ENCODE peak calls at places on chromosomes 3 and 15, in six cellular contexts. One of them, this sample, is unnamed.

GRCh38 chr3:96966181-96966929 is 152.0 kb downstream of the EPHA6 start:
- DNase-seq in tibial nerve: no peak
- DNase-seq in colonic mucosa: no peak
- DNase-seq in fibroblast of lung: peak; percentile 6
- DNase-seq in PC-9: no peak
- DNase-seq in K562: no peak
- DNase-seq in this sample: no peak

GRCh38 chr15:74343127-74343796 is 24.2 kb downstream of the CYP11A1 start:
- DNase-seq in fibroblast of lung: no peak
- DNase-seq in PC-9: no peak
- DNase-seq in tibial nerve: no peak
- DNase-seq in colonic mucosa: no peak
- DNase-seq in K562: no peak
- DNase-seq in this sample: peak; percentile 47

GRCh38 chr15:93111451-93111850 is 22.4 kb upstream of the RGMA start:
- DNase-seq in PC-9: peak; percentile 72
- DNase-seq in colonic mucosa: no peak
- DNase-seq in K562: no peak
- DNase-seq in fibroblast of lung: no peak
- DNase-seq in tibial nerve: no peak
- DNase-seq in this sample: no peak

GRCh38 chr3:194713299-194714121 is 27.8 kb downstream of the FAM43A start:
- DNase-seq in PC-9: no peak
- DNase-seq in tibial nerve: no peak
- DNase-seq in fibroblast of lung: no peak
- DNase-seq in K562: no peak
- DNase-seq in colonic mucosa: no peak
- DNase-seq in this sample: no peak

GRCh38 chr3:188351648-188352047 is 197.7 kb downstream of the LPP start:
- DNase-seq in tibial nerve: no peak
- DNase-seq in fibroblast of lung: no peak
- DNase-seq in colonic mucosa: no peak
- DNase-seq in PC-9: no peak
- DNase-seq in K562: no peak
- DNase-seq in this sample: no peak

GRCh38 chr15:88714782-88715372 is 76.1 kb downstream of the ISG20 start:
- DNase-seq in K562: no peak
- DNase-seq in colonic mucosa: no peak
- DNase-seq in PC-9: no peak
- DNase-seq in fibroblast of lung: no peak
- DNase-seq in tibial nerve: peak; percentile 41
- DNase-seq in this sample: no peak

GRCh38 chr15:42736178-42736792 is 643 bp downstream of the CDAN1 start:
- DNase-seq in colonic mucosa: no peak
- DNase-seq in K562: peak; percentile 24
- DNase-seq in PC-9: no peak
- DNase-seq in fibroblast of lung: peak; percentile 7
- DNase-seq in tibial nerve: no peak
- DNase-seq in this sample: peak; percentile 87

GRCh38 chr15:48861813-48862431 is 16.0 kb upstream of the EID1 start:
- DNase-seq in K562: peak; percentile 76
- DNase-seq in fibroblast of lung: peak; percentile 67
- DNase-seq in colonic mucosa: peak; percentile 40
- DNase-seq in tibial nerve: no peak
- DNase-seq in PC-9: no peak
- DNase-seq in this sample: no peak

GRCh38 chr3:132984181-132984580 is 54.0 kb upstream of the TMEM108 start:
- DNase-seq in PC-9: no peak
- DNase-seq in fibroblast of lung: no peak
- DNase-seq in colonic mucosa: no peak
- DNase-seq in K562: no peak
- DNase-seq in tibial nerve: no peak
- DNase-seq in this sample: peak; percentile 66

GRCh38 chr3:97971679-97972567 is at the start of gene RIOX2:
- DNase-seq in fibroblast of lung: peak; percentile 72
- DNase-seq in PC-9: peak; percentile 99
- DNase-seq in K562: peak; percentile 76
- DNase-seq in tibial nerve: peak; percentile 35
- DNase-seq in colonic mucosa: peak; percentile 80
- DNase-seq in this sample: peak; percentile 94

GRCh38 chr3:187027531-187027936 is 97.2 kb downstream of the ST6GAL1 start:
- DNase-seq in fibroblast of lung: no peak
- DNase-seq in PC-9: no peak
- DNase-seq in tibial nerve: no peak
- DNase-seq in K562: no peak
- DNase-seq in colonic mucosa: peak; percentile 19
- DNase-seq in this sample: no peak

GRCh38 chr15:72758195-72758594 is 25.4 kb downstream of the ADPGK start:
- DNase-seq in colonic mucosa: no peak
- DNase-seq in fibroblast of lung: peak; percentile 98
- DNase-seq in PC-9: no peak
- DNase-seq in K562: no peak
- DNase-seq in tibial nerve: no peak
- DNase-seq in this sample: peak; percentile 93

GRCh38 chr3:3740061-3740460 is 59.2 kb upstream of the LRRN1 start:
- DNase-seq in PC-9: no peak
- DNase-seq in colonic mucosa: no peak
- DNase-seq in tibial nerve: no peak
- DNase-seq in K562: no peak
- DNase-seq in fibroblast of lung: no peak
- DNase-seq in this sample: no peak

GRCh38 chr15:72319360-72319984 is 485 bp downstream of the CELF6 start:
- DNase-seq in K562: peak; percentile 83
- DNase-seq in fibroblast of lung: peak; percentile 55
- DNase-seq in colonic mucosa: peak; percentile 60
- DNase-seq in PC-9: no peak
- DNase-seq in tibial nerve: no peak
- DNase-seq in this sample: peak; percentile 95

GRCh38 chr3:49421890-49422378 is 339 bp downstream of the AMT start:
- DNase-seq in PC-9: no peak
- DNase-seq in colonic mucosa: no peak
- DNase-seq in K562: no peak
- DNase-seq in fibroblast of lung: no peak
- DNase-seq in tibial nerve: no peak
- DNase-seq in this sample: no peak

GRCh38 chr3:155957412-155957880 is 87.0 kb downstream of the GMPS start:
- DNase-seq in K562: no peak
- DNase-seq in fibroblast of lung: no peak
- DNase-seq in tibial nerve: no peak
- DNase-seq in PC-9: no peak
- DNase-seq in colonic mucosa: no peak
- DNase-seq in this sample: no peak

GRCh38 chr3:127702151-127702578 is 29.4 kb downstream of the ABTB1 start:
- DNase-seq in K562: peak; percentile 66
- DNase-seq in colonic mucosa: no peak
- DNase-seq in fibroblast of lung: no peak
- DNase-seq in PC-9: no peak
- DNase-seq in tibial nerve: no peak
- DNase-seq in this sample: no peak
- H3K4me1 ChIP-seq in K562: peaks cover 33% of the 10 kb centered on the region
- H3K4me1 ChIP-seq in colonic mucosa: no peaks in the 10 kb centered on the region
- H3K4me1 ChIP-seq in fibroblast of lung: peaks cover 26% of the 10 kb centered on the region
- H3K4me1 ChIP-seq in PC-9: no peaks in the 10 kb centered on the region
- H3K4me1 ChIP-seq in tibial nerve: peaks cover 22% of the 10 kb centered on the region
- H3K4me1 ChIP-seq in this sample: peaks cover 19% of the 10 kb centered on the region

DNA sequence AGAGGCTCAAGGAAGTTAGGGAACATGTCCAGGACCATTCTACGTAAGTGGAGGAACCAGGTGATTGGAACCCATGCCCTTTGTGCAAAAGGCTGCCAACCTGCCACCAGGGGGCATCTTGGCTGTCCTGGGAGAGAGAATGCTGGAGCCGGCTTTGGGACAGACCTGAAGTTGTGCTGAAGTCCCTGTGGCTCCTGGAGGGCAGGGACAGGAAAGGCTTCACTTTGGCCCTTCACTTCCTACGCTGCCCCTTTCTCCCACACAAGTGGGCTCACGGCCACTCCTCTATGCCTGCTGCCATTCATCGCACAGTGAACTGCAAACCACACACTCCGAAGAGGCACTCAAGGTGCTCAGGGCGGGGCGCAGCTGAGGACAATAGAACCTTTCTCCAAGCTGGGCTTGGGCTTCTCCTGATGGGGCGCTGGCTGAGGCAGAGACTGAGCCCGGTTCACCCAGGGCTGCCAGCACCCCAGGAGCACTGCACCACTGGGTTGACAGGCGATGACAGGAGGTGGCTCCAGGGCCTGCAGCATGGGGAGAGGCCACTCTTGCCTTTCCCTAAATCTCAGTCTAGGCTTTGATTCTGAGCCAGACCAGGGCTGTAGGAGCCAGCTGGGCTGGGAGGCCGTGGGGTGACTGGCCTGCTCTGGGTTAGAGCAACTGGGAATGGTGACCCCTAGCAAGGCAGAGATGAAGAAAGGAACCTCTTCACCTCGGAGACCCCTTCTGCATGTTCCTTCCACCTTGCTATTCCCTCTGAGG is 8.4 kb downstream of the SHF start:
- DNase-seq in K562: peak; percentile 60
- DNase-seq in PC-9: no peak
- DNase-seq in fibroblast of lung: no peak
- DNase-seq in tibial nerve: no peak
- DNase-seq in colonic mucosa: peak; percentile 74
- DNase-seq in this sample: peak; percentile 74
- TF ChIP-seq CTCF in K562: peak; percentile 63
- TF ChIP-seq CTCF in PC-9: peak; percentile 23
- TF ChIP-seq CTCF in fibroblast of lung: peak; percentile 39
- TF ChIP-seq CTCF in tibial nerve: no peak
- TF ChIP-seq CTCF in colonic mucosa: peak; percentile 63
- TF ChIP-seq CTCF in this sample: peak; percentile 43

GRCh38 chr15:81303241-81304225 is 20.4 kb downstream of the STARD5 start:
- DNase-seq in K562: no peak
- DNase-seq in colonic mucosa: no peak
- DNase-seq in PC-9: no peak
- DNase-seq in fibroblast of lung: peak; percentile 40
- DNase-seq in tibial nerve: no peak
- DNase-seq in this sample: no peak

GRCh38 chr15:81302605-81303204 is 21.2 kb downstream of the STARD5 start:
- DNase-seq in colonic mucosa: no peak
- DNase-seq in K562: no peak
- DNase-seq in PC-9: no peak
- DNase-seq in fibroblast of lung: no peak
- DNase-seq in tibial nerve: no peak
- DNase-seq in this sample: no peak

GRCh38 chr15:81301385-81301784 is 22.6 kb downstream of the STARD5 start:
- DNase-seq in colonic mucosa: no peak
- DNase-seq in PC-9: no peak
- DNase-seq in K562: no peak
- DNase-seq in tibial nerve: no peak
- DNase-seq in fibroblast of lung: no peak
- DNase-seq in this sample: no peak

GRCh38 chr15:81299630-81300273 is 24.2 kb downstream of the STARD5 start:
- DNase-seq in K562: no peak
- DNase-seq in fibroblast of lung: no peak
- DNase-seq in tibial nerve: no peak
- DNase-seq in PC-9: no peak
- DNase-seq in colonic mucosa: no peak
- DNase-seq in this sample: no peak

DNA sequence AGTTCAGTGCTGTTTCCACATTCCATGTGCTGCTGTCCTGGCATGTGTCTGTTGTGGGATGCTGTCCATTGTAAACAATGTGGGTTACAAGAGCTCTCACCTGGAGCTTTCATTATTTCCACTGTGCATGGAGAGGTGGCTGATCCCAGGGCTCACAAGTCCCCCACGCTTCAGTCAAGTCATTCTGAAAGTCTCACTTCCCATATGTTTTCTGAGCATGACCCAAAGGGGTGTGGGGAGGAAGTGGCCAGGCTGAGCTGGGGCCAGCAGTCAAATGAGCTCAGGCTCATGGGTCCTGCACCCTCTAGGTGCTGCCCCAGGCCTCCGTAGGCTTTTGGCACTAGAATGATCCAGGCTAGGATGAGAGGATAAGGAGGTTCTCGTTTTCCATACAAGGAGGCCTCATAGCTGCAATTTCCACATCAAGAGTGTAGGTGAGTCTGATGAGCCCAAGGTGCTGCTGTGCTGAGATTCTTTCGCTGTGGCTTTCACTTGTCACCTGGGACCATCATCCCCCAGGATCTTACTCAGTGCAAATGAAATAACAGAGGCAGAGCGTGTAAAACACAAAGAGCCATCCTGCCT is 22.0 kb downstream of the STARD5 start:
- DNase-seq in tibial nerve: no peak
- DNase-seq in K562: no peak
- DNase-seq in fibroblast of lung: no peak
- DNase-seq in PC-9: no peak
- DNase-seq in colonic mucosa: no peak
- DNase-seq in this sample: no peak
- H3K4me1 ChIP-seq in tibial nerve: peaks cover 22% of the 10 kb centered on the region
- H3K4me1 ChIP-seq in K562: no peaks in the 10 kb centered on the region
- H3K4me1 ChIP-seq in fibroblast of lung: peaks cover 6% of the 10 kb centered on the region
- H3K4me1 ChIP-seq in PC-9: no peaks in the 10 kb centered on the region
- H3K4me1 ChIP-seq in colonic mucosa: no peaks in the 10 kb centered on the region
- H3K4me1 ChIP-seq in this sample: peaks cover 18% of the 10 kb centered on the region

GRCh38 chr3:13673207-13673606 is 124.3 kb downstream of the FBLN2 start:
- DNase-seq in K562: no peak
- DNase-seq in fibroblast of lung: no peak
- DNase-seq in PC-9: no peak
- DNase-seq in colonic mucosa: no peak
- DNase-seq in tibial nerve: no peak
- DNase-seq in this sample: no peak
- TF ChIP-seq CTCF in K562: peak; percentile 53
- TF ChIP-seq CTCF in fibroblast of lung: peak; percentile 11
- TF ChIP-seq CTCF in PC-9: peak; percentile 70
- TF ChIP-seq CTCF in colonic mucosa: no peak
- TF ChIP-seq CTCF in tibial nerve: no peak
- TF ChIP-seq CTCF in this sample: peak; percentile 29

DNA sequence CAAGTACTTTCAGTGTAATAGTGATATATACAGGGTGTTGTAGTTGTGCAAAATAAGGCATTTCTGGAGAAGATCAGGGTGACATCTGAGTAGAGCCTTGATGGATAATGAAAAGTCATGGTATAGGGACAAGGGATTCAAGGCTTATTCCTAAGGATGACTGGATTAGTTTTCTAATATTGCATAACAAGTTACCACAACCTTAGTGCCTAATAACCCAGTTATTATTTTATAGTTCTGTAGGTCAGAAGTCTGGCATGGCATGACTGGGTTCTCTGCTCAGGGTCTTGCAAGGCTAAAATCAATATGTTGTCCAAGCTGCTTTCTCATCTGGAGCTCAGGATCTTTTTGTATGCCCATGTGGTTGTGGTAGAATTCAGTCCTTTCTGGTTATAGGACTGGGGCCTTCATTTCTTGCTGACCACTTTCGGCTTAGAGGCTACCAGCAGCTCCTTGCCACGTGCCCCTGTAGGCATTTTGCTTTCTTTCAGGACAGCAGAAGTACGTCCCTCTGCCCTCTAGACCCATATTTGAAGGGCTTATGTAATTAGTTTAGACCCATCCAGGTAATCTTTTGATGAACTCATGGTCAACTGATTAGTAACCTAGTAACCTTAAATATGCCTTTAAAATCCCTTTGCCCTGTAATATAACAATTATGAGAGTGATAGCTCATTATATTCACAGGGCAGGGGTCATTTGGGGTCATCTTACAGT is 73.2 kb upstream of the LRRFIP2 start:
- DNase-seq in K562: no peak
- DNase-seq in fibroblast of lung: no peak
- DNase-seq in PC-9: no peak
- DNase-seq in colonic mucosa: no peak
- DNase-seq in tibial nerve: no peak
- DNase-seq in this sample: no peak
- H3K4me1 ChIP-seq in K562: peaks cover 21% of the 10 kb centered on the region
- H3K4me1 ChIP-seq in fibroblast of lung: peaks cover 2% of the 10 kb centered on the region
- H3K4me1 ChIP-seq in PC-9: peaks cover 30% of the 10 kb centered on the region
- H3K4me1 ChIP-seq in colonic mucosa: peaks cover 4% of the 10 kb centered on the region
- H3K4me1 ChIP-seq in tibial nerve: peaks cover 22% of the 10 kb centered on the region
- H3K4me1 ChIP-seq in this sample: peaks cover 39% of the 10 kb centered on the region

GRCh38 chr3:134885877-134886621 is 91.0 kb downstream of the EPHB1 start:
- DNase-seq in colonic mucosa: no peak
- DNase-seq in tibial nerve: no peak
- DNase-seq in K562: no peak
- DNase-seq in fibroblast of lung: peak; percentile 36
- DNase-seq in PC-9: no peak
- DNase-seq in this sample: no peak
- TF ChIP-seq CTCF in colonic mucosa: no peak
- TF ChIP-seq CTCF in tibial nerve: no peak
- TF ChIP-seq CTCF in K562: no peak
- TF ChIP-seq CTCF in fibroblast of lung: no peak
- TF ChIP-seq CTCF in PC-9: peak; percentile 28
- TF ChIP-seq CTCF in this sample: peak; percentile 21

This sample was measured in osteoblast.